ENCODE peak calls at places on chromosomes 2 and 18, in seven cellular contexts. S, C, E, B, R, G and J are unnamed samples.

GRCh38 chr2:201955702-201956141 is 77.9 kb upstream of the FZD7 start:
- DNase-seq in E (peak), B (no peak), S (no peak), C (no peak), R (no peak), G (no peak), J (no peak)

GRCh38 chr2:31725444-31725843 is 144.7 kb upstream of the SRD5A2 start:
- DNase-seq in C (no peak), G (no peak), R (no peak), B (no peak), S (no peak), E (no peak), J (no peak)

GRCh38 chr2:142892715-142893114 is 15.3 kb downstream of the KYNU start:
- DNase-seq in G (no peak), R (no peak), B (no peak), C (no peak), E (no peak), S (no peak), J (no peak)

GRCh38 chr2:179340678-179341077 is 76.0 kb upstream of the SESTD1 start:
- DNase-seq in B (no peak), E (peak), S (no peak), G (no peak), C (no peak), R (no peak), J (no peak)

GRCh38 chr18:62612246-62612645 is 89.4 kb downstream of the ZCCHC2 start:
- DNase-seq in R (no peak), G (no peak), E (no peak), C (no peak), B (no peak), S (no peak), J (no peak)

GRCh38 chr2:38026846-38027245 is 49.1 kb downstream of the CYP1B1 start:
- DNase-seq in C (no peak), S (no peak), G (no peak), R (no peak), B (no peak), E (no peak), J (no peak)

GRCh38 chr2:133326651-133327397 is 241.4 kb downstream of the NCKAP5 start:
- DNase-seq in G (no peak), S (no peak), B (no peak), E (peak), C (no peak), R (no peak), J (no peak)

GRCh38 chr18:23971656-23972230 is 42.8 kb upstream of the TTC39C start:
- DNase-seq in R (no peak), B (no peak), S (no peak), C (no peak), G (no peak), E (no peak), J (no peak)

GRCh38 chr2:181553244-181553643 is 96.1 kb downstream of the ITGA4 start:
- DNase-seq in E (no peak), G (no peak), R (no peak), C (no peak), B (no peak), S (no peak), J (no peak)